ENCODE peak calls at places on chromosomes 16 and 17, in seven cellular contexts. One of them, this sample, is unnamed.

GRCh38 chr17:18235743-18236256 is 10.4 kb downstream of the LLGL1 start:
- DNase-seq in IMR-90: peak
- DNase-seq in K562: no peak
- DNase-seq in GM12878: no peak
- DNase-seq in H1: no peak
- DNase-seq in SK-N-SH: no peak
- DNase-seq in HepG2: no peak
- DNase-seq in this sample: no peak

GRCh38 chr16:89018605-89019158 is 41.7 kb upstream of the CBFA2T3 start:
- DNase-seq in IMR-90: no peak
- DNase-seq in K562: no peak
- DNase-seq in GM12878: no peak
- DNase-seq in H1: no peak
- DNase-seq in SK-N-SH: no peak
- DNase-seq in HepG2: no peak
- DNase-seq in this sample: no peak

GRCh38 chr17:21285164-21286065 is 904 bp downstream of the MAP2K3 start:
- DNase-seq in IMR-90: peak
- DNase-seq in K562: peak
- DNase-seq in GM12878: no peak
- DNase-seq in H1: no peak
- DNase-seq in SK-N-SH: peak
- DNase-seq in HepG2: no peak
- DNase-seq in this sample: no peak

GRCh38 chr16:81780350-81780749 is 1.3 kb downstream of the PLCG2 start:
- DNase-seq in IMR-90: no peak
- DNase-seq in K562: no peak
- DNase-seq in GM12878: no peak
- DNase-seq in H1: no peak
- DNase-seq in SK-N-SH: no peak
- DNase-seq in HepG2: no peak
- DNase-seq in this sample: no peak

GRCh38 chr17:2239882-2240430 is 63.6 kb downstream of the SMG6 start:
- DNase-seq in IMR-90: peak
- DNase-seq in K562: peak
- DNase-seq in GM12878: peak
- DNase-seq in H1: no peak
- DNase-seq in SK-N-SH: no peak
- DNase-seq in HepG2: no peak
- DNase-seq in this sample: peak

GRCh38 chr16:68490829-68491575 is 42.7 kb upstream of the SMPD3 start:
- DNase-seq in IMR-90: peak
- DNase-seq in K562: no peak
- DNase-seq in GM12878: no peak
- DNase-seq in H1: no peak
- DNase-seq in SK-N-SH: no peak
- DNase-seq in HepG2: no peak
- DNase-seq in this sample: peak

GRCh38 chr16:58537124-58537906 is 22.0 kb downstream of the SETD6 start:
- DNase-seq in IMR-90: no peak
- DNase-seq in K562: no peak
- DNase-seq in GM12878: no peak
- DNase-seq in H1: no peak
- DNase-seq in SK-N-SH: no peak
- DNase-seq in HepG2: no peak
- DNase-seq in this sample: no peak

GRCh38 chr17:57903961-57904360 is 51.3 kb downstream of the CUEDC1 start:
- DNase-seq in IMR-90: no peak
- DNase-seq in K562: no peak
- DNase-seq in GM12878: no peak
- DNase-seq in H1: no peak
- DNase-seq in SK-N-SH: no peak
- DNase-seq in HepG2: no peak
- DNase-seq in this sample: no peak

GRCh38 chr16:19119564-19119963 is 5.8 kb downstream of the ITPRIPL2 start:
- DNase-seq in IMR-90: peak
- DNase-seq in K562: peak
- DNase-seq in GM12878: no peak
- DNase-seq in H1: no peak
- DNase-seq in SK-N-SH: no peak
- DNase-seq in HepG2: no peak
- DNase-seq in this sample: no peak

GRCh38 chr17:29145289-29146058 is 34.7 kb downstream of the MYO18A start:
- DNase-seq in IMR-90: peak
- DNase-seq in K562: peak
- DNase-seq in GM12878: no peak
- DNase-seq in H1: peak
- DNase-seq in SK-N-SH: peak
- DNase-seq in HepG2: peak
- DNase-seq in this sample: peak

GRCh38 chr16:19458722-19459379 is 41.2 kb downstream of the TMC5 start:
- DNase-seq in IMR-90: no peak
- DNase-seq in K562: peak
- DNase-seq in GM12878: no peak
- DNase-seq in H1: no peak
- DNase-seq in SK-N-SH: no peak
- DNase-seq in HepG2: no peak
- DNase-seq in this sample: no peak

GRCh38 chr16:24988137-24988535 is 27.0 kb downstream of the ARHGAP17 start:
- DNase-seq in IMR-90: peak
- DNase-seq in K562: no peak
- DNase-seq in GM12878: no peak
- DNase-seq in H1: no peak
- DNase-seq in SK-N-SH: no peak
- DNase-seq in HepG2: no peak
- DNase-seq in this sample: no peak

GRCh38 chr16:674968-675883 is at the start of gene RHBDL1:
- DNase-seq in IMR-90: peak
- DNase-seq in K562: peak
- DNase-seq in GM12878: no peak
- DNase-seq in H1: peak
- DNase-seq in SK-N-SH: peak
- DNase-seq in HepG2: peak
- DNase-seq in this sample: peak

GRCh38 chr17:17723354-17724261 is 42.4 kb downstream of the RAI1 start:
- DNase-seq in IMR-90: peak
- DNase-seq in K562: no peak
- DNase-seq in GM12878: no peak
- DNase-seq in H1: no peak
- DNase-seq in SK-N-SH: peak
- DNase-seq in HepG2: no peak
- DNase-seq in this sample: no peak

GRCh38 chr16:67163164-67163902 is 1.2 kb upstream of the HSF4 start:
- DNase-seq in IMR-90: peak
- DNase-seq in K562: no peak
- DNase-seq in GM12878: no peak
- DNase-seq in H1: no peak
- DNase-seq in SK-N-SH: peak
- DNase-seq in HepG2: no peak
- DNase-seq in this sample: no peak

GRCh38 chr17:43545383-43545632 is 832 bp downstream of the ETV4 start:
- DNase-seq in IMR-90: peak
- DNase-seq in K562: no peak
- DNase-seq in GM12878: no peak
- DNase-seq in H1: no peak
- DNase-seq in SK-N-SH: no peak
- DNase-seq in HepG2: no peak
- DNase-seq in this sample: no peak

DNA sequence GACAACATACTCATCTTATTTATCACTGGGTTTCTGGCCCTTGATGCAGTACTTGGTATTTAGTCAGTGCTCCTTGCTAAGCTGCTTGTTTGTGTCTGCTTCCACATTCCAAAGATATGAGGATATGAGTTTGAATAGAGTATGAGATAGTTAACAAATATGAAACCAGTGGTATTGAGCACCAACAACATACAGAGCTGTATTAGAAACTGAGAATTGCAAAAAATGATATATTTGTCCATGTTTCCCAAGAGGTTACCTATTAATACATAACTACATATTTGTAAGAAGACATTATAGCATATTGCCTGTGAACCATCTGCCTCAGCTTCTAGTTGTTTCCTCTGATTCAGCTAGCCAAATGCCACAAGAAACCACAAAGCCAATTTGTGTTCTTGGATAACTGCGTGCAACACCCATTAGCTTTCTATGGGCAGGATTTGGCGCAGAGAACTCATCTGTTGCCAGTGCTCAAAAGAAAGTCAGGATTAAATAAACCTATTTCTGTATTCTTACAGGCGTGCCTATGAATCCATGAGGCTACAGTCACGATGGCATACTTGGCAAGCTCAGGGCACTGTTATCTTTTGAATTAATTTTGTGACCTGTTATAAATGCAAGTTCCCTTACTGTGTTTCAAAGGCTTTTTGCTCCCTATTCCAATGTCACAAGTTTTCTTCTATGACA is 194.5 kb downstream of the MAP2K6 start:
- DNase-seq in IMR-90: peak
- DNase-seq in K562: no peak
- DNase-seq in GM12878: no peak
- DNase-seq in H1: no peak
- DNase-seq in SK-N-SH: no peak
- DNase-seq in HepG2: no peak
- DNase-seq in this sample: peak
- TF ChIP-seq RFX5 in IMR-90: peak
- TF ChIP-seq RFX5 in K562: no peak
- TF ChIP-seq RFX5 in GM12878: no peak
- TF ChIP-seq RFX5 in H1: no peak
- TF ChIP-seq RFX5 in SK-N-SH: peak
- TF ChIP-seq RFX5 in HepG2: no peak
- TF ChIP-seq RFX5 in this sample: no peak

DNA sequence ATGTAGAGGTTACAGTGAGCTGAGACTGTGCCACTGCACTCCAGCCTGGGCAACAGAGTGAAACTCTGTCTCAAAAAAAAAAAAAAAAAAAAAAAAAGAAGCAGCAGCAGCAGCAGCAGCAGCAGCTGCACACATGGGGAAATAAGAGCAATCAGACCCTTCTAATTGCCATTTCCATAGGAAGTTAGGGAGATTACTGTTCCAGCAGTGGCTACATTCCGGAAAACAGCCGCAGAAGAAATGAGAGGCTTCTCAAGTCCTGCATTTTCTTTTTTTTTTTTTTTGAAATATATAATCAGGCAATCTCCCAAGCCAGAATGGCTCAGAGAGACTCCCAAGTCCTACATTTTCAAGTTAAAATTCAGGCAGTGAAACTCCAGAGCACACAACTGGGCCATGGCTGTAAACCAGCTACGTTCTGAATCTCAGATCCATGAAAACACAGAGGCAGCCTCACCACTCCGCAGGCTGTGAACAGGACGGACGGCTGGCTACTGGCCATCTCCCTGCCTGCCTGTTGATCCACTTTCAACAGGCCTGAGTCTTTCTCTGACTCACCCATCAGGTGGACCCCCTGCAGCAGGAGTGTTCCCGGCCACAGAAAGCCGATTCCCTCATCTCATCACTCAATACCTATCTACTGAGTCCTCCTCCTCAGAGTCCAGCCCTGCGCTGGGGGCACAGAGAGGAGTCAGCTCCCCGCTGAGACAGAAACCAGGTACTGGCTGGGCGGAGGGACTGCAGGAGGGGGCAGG is 15.0 kb downstream of the TRPV1 start:
- DNase-seq in IMR-90: peak
- DNase-seq in K562: no peak
- DNase-seq in GM12878: no peak
- DNase-seq in H1: no peak
- DNase-seq in SK-N-SH: peak
- DNase-seq in HepG2: no peak
- DNase-seq in this sample: no peak
- TF ChIP-seq RFX5 in IMR-90: no peak
- TF ChIP-seq RFX5 in K562: no peak
- TF ChIP-seq RFX5 in GM12878: no peak
- TF ChIP-seq RFX5 in H1: no peak
- TF ChIP-seq RFX5 in SK-N-SH: no peak
- TF ChIP-seq RFX5 in HepG2: no peak
- TF ChIP-seq RFX5 in this sample: no peak

GRCh38 chr16:85912271-85912974 is 13.5 kb downstream of the IRF8 start:
- DNase-seq in IMR-90: peak
- DNase-seq in K562: no peak
- DNase-seq in GM12878: no peak
- DNase-seq in H1: no peak
- DNase-seq in SK-N-SH: no peak
- DNase-seq in HepG2: no peak
- DNase-seq in this sample: no peak
- TF ChIP-seq RFX5 in IMR-90: no peak
- TF ChIP-seq RFX5 in K562: no peak
- TF ChIP-seq RFX5 in GM12878: no peak
- TF ChIP-seq RFX5 in H1: no peak
- TF ChIP-seq RFX5 in SK-N-SH: no peak
- TF ChIP-seq RFX5 in HepG2: no peak
- TF ChIP-seq RFX5 in this sample: no peak

DNA sequence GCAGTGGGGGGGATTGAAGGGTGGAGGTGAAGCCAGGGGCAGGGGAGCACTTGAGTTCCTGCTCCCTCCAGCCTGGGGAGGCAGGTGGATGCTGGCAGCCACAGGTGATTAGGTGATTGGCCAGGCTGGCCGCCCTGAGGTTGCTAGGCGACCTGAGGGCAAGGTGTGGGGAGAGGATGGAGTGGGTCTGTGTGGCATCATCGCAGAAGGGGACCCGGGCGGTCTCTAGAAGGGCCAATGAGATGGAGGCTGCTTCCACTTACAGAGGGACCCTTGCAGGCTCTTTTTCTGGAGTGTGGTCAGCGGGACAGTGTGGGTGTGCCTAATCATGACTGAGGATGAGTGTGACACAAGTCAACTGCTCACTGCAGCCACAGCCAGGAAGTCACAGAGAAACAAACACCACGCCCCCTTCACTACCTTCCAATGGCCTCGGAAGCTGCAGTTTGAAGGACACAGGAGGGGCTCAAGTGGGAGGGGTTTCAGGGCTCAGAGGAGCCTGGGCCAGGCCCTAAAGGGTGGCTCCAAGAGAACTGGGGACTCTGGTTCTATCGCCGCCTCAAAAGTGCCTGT is 116.0 kb upstream of the SDK2 start:
- DNase-seq in IMR-90: no peak
- DNase-seq in K562: peak
- DNase-seq in GM12878: no peak
- DNase-seq in H1: no peak
- DNase-seq in SK-N-SH: no peak
- DNase-seq in HepG2: no peak
- DNase-seq in this sample: no peak
- TF ChIP-seq RFX5 in IMR-90: no peak
- TF ChIP-seq RFX5 in K562: no peak
- TF ChIP-seq RFX5 in GM12878: no peak
- TF ChIP-seq RFX5 in H1: no peak
- TF ChIP-seq RFX5 in SK-N-SH: no peak
- TF ChIP-seq RFX5 in HepG2: no peak
- TF ChIP-seq RFX5 in this sample: no peak

GRCh38 chr17:8140413-8141029 is 11.7 kb downstream of the PER1 start:
- DNase-seq in IMR-90: no peak
- DNase-seq in K562: no peak
- DNase-seq in GM12878: no peak
- DNase-seq in H1: no peak
- DNase-seq in SK-N-SH: peak
- DNase-seq in HepG2: no peak
- DNase-seq in this sample: no peak
- TF ChIP-seq RFX5 in IMR-90: no peak
- TF ChIP-seq RFX5 in K562: no peak
- TF ChIP-seq RFX5 in GM12878: no peak
- TF ChIP-seq RFX5 in H1: no peak
- TF ChIP-seq RFX5 in SK-N-SH: no peak
- TF ChIP-seq RFX5 in HepG2: no peak
- TF ChIP-seq RFX5 in this sample: no peak